ENCODE peak calls at places on chromosomes 3 and 15, in nine cellular contexts. N is GM13976, G is foreskin fibroblast, P is Caco-2, L is fibroblast of the aortic adventitia, X is thyroid gland, E is neural progenitor cell, J is MCF 10A, V is fibroblast of lung. D is an unnamed sample.

GRCh38 chr3:119237299-119237698 is 3.4 kb downstream of the B4GALT4 start:
- DNase-seq in X (no peak), P (no peak), G (no peak), L (peak), J (no peak), N (no peak), E (no peak), V (no peak), D (no peak)

GRCh38 chr3:127760361-127760760 is 62.0 kb downstream of the MGLL start:
- DNase-seq in P (no peak), G (no peak), L (no peak), E (no peak), N (no peak), X (no peak), J (no peak), V (no peak), D (no peak)

GRCh38 chr3:155435821-155436220 is 142.3 kb upstream of the STRIT1 start:
- DNase-seq in N (no peak), L (no peak), E (no peak), P (no peak), G (peak), X (no peak), V (no peak), J (no peak), D (no peak)

GRCh38 chr15:36880913-36881290 is 219.4 kb downstream of the MEIS2 start:
- DNase-seq in X (no peak), N (no peak), L (no peak), G (no peak), P (no peak), J (no peak), E (no peak), V (no peak), D (no peak)

GRCh38 chr15:96324192-96324895 is 6.2 kb upstream of the NR2F2 start:
- DNase-seq in X (no peak), J (no peak), E (peak), L (no peak), G (no peak), N (no peak), P (peak), V (peak), D (peak)

GRCh38 chr3:29940759-29941319 is 660.0 kb downstream of the RBMS3 start:
- DNase-seq in E (no peak), G (no peak), X (no peak), L (no peak), P (no peak), N (no peak), J (no peak), V (no peak), D (no peak)

GRCh38 chr3:25047058-25047457 is 381.0 kb upstream of the RARB start:
- DNase-seq in J (peak), L (no peak), E (no peak), P (no peak), X (no peak), N (no peak), V (peak), G (no peak), D (no peak)

GRCh38 chr3:141877911-141878310 is 1.5 kb downstream of the ATP1B3 start:
- DNase-seq in G (no peak), L (peak), E (peak), N (no peak), P (no peak), J (peak), X (no peak), V (peak), D (no peak)

GRCh38 chr3:127779747-127780146 is 42.6 kb downstream of the MGLL start:
- DNase-seq in N (peak), G (no peak), P (no peak), V (no peak), L (peak), J (peak), E (no peak), X (no peak), D (peak)

GRCh38 chr15:38182900-38183299 is 69.7 kb upstream of the SPRED1 start:
- DNase-seq in P (no peak), E (no peak), X (no peak), V (no peak), J (no peak), L (no peak), N (no peak), G (no peak), D (no peak)

GRCh38 chr15:25250906-25251622 is 187.8 kb downstream of the UBE3A start:
- DNase-seq in L (no peak), J (no peak), V (no peak), E (no peak), G (no peak), N (peak), X (no peak), P (peak), D (no peak)

GRCh38 chr3:23916152-23916885 is 471 bp downstream of the NKIRAS1 start:
- DNase-seq in V (no peak), G (no peak), N (no peak), J (no peak), L (peak), E (no peak), P (no peak), X (no peak), D (no peak)

GRCh38 chr3:123792473-123793201 is 91.5 kb downstream of the MYLK start:
- DNase-seq in E (no peak), J (no peak), N (no peak), L (no peak), G (peak), X (no peak), P (no peak), V (peak), D (no peak)

GRCh38 chr3:6528951-6529350 is 332.0 kb upstream of the GRM7 start:
- DNase-seq in X (no peak), E (no peak), V (no peak), J (no peak), N (no peak), G (no peak), P (no peak), L (no peak), D (no peak)

GRCh38 chr3:65875395-65876027 is 163.2 kb downstream of the MAGI1 start:
- DNase-seq in J (no peak), X (no peak), L (no peak), E (no peak), N (no peak), P (no peak), V (no peak), G (no peak), D (no peak)

GRCh38 chr15:89649716-89650115 is 5.6 kb downstream of the KIF7 start:
- DNase-seq in X (no peak), G (no peak), L (no peak), E (no peak), N (no peak), J (no peak), V (no peak), P (no peak), D (no peak)

GRCh38 chr3:89571298-89571697 is 463.9 kb downstream of the EPHA3 start:
- DNase-seq in E (no peak), G (no peak), V (peak), X (no peak), N (no peak), P (no peak), J (no peak), L (no peak), D (no peak)

GRCh38 chr15:42151012-42151615 is 5.3 kb downstream of the PLA2G4F start:
- DNase-seq in X (no peak), N (no peak), P (peak), G (no peak), V (no peak), E (no peak), L (no peak), J (no peak), D (no peak)

GRCh38 chr15:85772668-85773067 is 22.1 kb downstream of the KLHL25 start:
- DNase-seq in G (no peak), N (no peak), L (no peak), V (no peak), X (no peak), P (no peak), E (no peak), J (peak), D (no peak)

GRCh38 chr3:52531636-52532516 is 1.8 kb downstream of the NT5DC2 start:
- DNase-seq in E (peak), N (no peak), J (no peak), L (no peak), V (no peak), P (no peak), G (no peak), X (no peak), D (peak)

GRCh38 chr3:5650303-5650702 is 462.8 kb downstream of the EDEM1 start:
- DNase-seq in P (no peak), G (no peak), N (no peak), J (no peak), E (no peak), V (no peak), L (no peak), X (no peak), D (no peak)

GRCh38 chr3:189270248-189270832 is 98.6 kb downstream of the TPRG1 start:
- DNase-seq in N (no peak), V (peak), X (peak), J (peak), G (peak), L (peak), E (peak), P (peak), D (peak)

GRCh38 chr3:45480218-45480617 is 91.8 kb downstream of the LARS2 start:
- DNase-seq in G (no peak), X (peak), N (no peak), J (no peak), V (no peak), E (no peak), L (peak), P (peak), D (no peak)

GRCh38 chr3:12143949-12144504 is 14.7 kb downstream of the TIMP4 start:
- DNase-seq in L (peak), N (no peak), P (no peak), G (peak), V (peak), E (no peak), X (peak), J (peak), D (no peak)

GRCh38 chr3:109440353-109440752 is 103.0 kb upstream of the DPPA4 start:
- DNase-seq in N (no peak), J (no peak), L (no peak), E (peak), X (no peak), V (no peak), G (no peak), P (no peak), D (no peak)

GRCh38 chr15:62382046-62382445 is 217.0 kb upstream of the C2CD4B start:
- DNase-seq in N (no peak), X (no peak), P (no peak), E (no peak), J (no peak), L (no peak), V (no peak), G (no peak), D (no peak)

GRCh38 chr15:58077427-58077826 is 11.9 kb upstream of the ALDH1A2 start:
- DNase-seq in V (no peak), X (no peak), N (peak), E (peak), J (peak), P (no peak), G (no peak), L (no peak), D (no peak)
- TF ChIP-seq CTCF in V (no peak), X (peak), N (no peak), E (peak), J (peak), P (no peak), G (no peak), L (no peak), D (no peak)

GRCh38 chr3:169739067-169739466 is 25.8 kb downstream of the TERC start:
- DNase-seq in L (no peak), N (no peak), X (no peak), E (no peak), V (no peak), J (no peak), P (no peak), G (no peak), D (no peak)

GRCh38 chr3:169748670-169749069 is 16.2 kb downstream of the TERC start:
- DNase-seq in J (peak), G (no peak), P (no peak), V (no peak), X (no peak), L (no peak), E (no peak), N (no peak), D (no peak)

GRCh38 chr3:169746924-169747323 is 17.9 kb downstream of the TERC start:
- DNase-seq in E (no peak), N (no peak), J (no peak), G (no peak), V (no peak), P (no peak), X (no peak), L (no peak), D (no peak)

DNA sequence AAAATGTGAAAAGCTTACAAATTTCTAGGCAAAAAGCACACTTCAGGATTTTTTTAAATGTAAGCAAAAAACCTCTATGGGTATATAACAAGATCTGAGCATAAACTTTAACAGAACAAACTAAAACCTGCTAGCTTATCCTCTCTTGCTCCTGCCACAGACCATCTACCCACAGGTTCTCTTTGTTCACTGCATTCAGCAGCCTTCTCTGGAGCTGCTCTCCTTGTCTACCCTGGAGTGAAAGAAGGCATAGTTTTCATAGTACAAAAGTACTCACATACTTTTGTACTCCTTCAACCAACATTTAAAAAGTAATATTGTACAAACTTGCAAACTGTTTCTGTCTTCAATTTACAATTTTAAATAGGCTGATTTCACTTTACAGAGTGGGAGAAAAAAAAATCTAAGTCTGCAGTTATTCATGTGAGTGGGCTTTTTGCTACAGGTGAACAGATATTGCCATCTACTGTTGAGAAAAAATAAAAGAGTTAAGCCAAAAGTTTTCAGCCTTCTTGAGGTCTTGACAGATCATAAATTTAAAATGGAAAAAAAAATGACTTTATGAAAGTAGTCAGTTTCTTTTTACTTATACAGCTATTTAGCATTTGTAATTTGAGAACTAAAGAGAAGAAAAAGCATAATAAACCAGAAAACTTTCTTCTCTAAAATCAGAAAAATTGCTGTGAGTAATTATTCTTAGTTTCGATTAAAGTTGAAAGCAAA is 20.4 kb downstream of the TERC start:
- DNase-seq in L (peak), E (peak), J (no peak), P (no peak), G (no peak), V (peak), N (no peak), X (no peak), D (no peak)
- TF ChIP-seq CTCF in L (peak), E (peak), J (peak), P (peak), G (no peak), V (peak), N (peak), X (peak), D (peak)

GRCh38 chr3:160928183-160928718 is 172.2 kb downstream of the PPM1L start:
- DNase-seq in L (no peak), P (no peak), N (peak), V (no peak), X (no peak), E (no peak), G (no peak), J (peak), D (no peak)
- TF ChIP-seq CTCF in L (no peak), P (no peak), N (peak), V (no peak), X (no peak), E (peak), G (no peak), J (no peak), D (no peak)

GRCh38 chr15:92954578-92954977 is 54.5 kb downstream of the CHD2 start:
- DNase-seq in X (no peak), G (no peak), V (no peak), J (peak), E (peak), P (no peak), L (no peak), N (no peak), D (no peak)

GRCh38 chr15:92953569-92953968 is 53.4 kb downstream of the CHD2 start:
- DNase-seq in P (no peak), L (no peak), V (no peak), G (no peak), X (no peak), N (no peak), E (no peak), J (no peak), D (no peak)

GRCh38 chr15:92952451-92952850 is 52.3 kb downstream of the CHD2 start:
- DNase-seq in G (no peak), L (no peak), J (no peak), P (no peak), E (no peak), V (no peak), X (no peak), N (no peak), D (no peak)

GRCh38 chr15:92955706-92956105 is 55.6 kb downstream of the CHD2 start:
- DNase-seq in V (no peak), X (no peak), E (no peak), N (no peak), J (no peak), P (no peak), G (no peak), L (no peak), D (no peak)

GRCh38 chr15:92953997-92954396 is 53.9 kb downstream of the CHD2 start:
- DNase-seq in L (no peak), X (no peak), P (no peak), V (no peak), N (no peak), J (no peak), E (no peak), G (no peak), D (no peak)
- TF ChIP-seq CTCF in L (no peak), X (no peak), P (no peak), V (no peak), N (no peak), J (no peak), E (no peak), G (no peak), D (no peak)

GRCh38 chr15:78538358-78538757 is 1.9 kb upstream of the PSMA4 start:
- DNase-seq in G (no peak), E (no peak), N (no peak), X (no peak), J (no peak), P (no peak), L (no peak), V (no peak), D (no peak)

GRCh38 chr15:78540955-78541743 is 905 bp downstream of the PSMA4 start:
- DNase-seq in P (no peak), E (no peak), N (peak), L (peak), V (peak), G (no peak), X (no peak), J (peak), D (peak)

GRCh38 chr15:78542647-78543046 is 2.4 kb downstream of the PSMA4 start:
- DNase-seq in G (no peak), X (no peak), L (no peak), J (no peak), N (no peak), V (no peak), P (no peak), E (no peak), D (no peak)

GRCh38 chr15:78541744-78542034 is 1.4 kb downstream of the PSMA4 start:
- DNase-seq in N (no peak), G (no peak), J (no peak), X (no peak), E (no peak), P (no peak), L (no peak), V (no peak), D (no peak)

DNA sequence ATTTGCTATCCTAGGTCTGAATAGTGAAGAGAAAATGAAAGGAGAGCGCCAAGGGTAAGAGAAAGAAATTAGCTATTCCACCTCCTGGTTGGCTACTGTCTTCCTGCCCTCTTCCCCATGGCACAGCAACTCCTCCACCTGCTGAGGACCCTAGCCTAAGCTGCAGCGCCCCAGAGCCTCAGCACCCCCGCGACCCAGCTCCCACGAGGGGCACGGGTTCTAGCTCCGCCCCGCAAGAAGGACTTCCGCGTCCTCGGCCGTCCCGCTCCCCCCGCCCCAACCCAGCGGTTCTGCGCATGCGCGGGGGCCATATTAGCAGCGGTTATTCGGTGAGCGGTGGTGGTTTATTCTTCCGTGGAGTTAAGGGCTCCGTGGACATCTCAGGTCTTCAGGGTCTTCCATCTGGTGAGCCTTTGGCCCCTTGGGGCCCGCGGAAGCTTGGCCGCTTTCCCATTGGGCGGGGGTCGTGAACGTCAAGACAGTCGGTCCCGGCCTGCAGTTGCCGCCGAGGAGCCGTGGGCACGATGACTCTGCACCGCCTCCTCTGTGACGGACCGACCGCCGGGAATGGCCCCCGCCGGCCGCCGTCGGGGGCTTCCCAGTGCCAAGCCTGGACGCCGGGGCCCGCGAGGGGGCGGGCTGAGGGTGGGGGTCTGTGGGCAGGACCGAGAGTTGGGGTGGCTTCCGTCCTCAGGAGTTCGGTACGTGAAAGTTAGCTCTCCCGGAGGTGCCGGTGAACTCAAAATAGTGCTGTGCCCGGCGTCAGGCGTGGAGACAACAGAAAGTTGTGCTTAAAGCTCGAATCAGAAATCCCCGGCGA is at the start of gene PSMA4:
- DNase-seq in E (peak), G (peak), V (peak), L (peak), N (peak), X (peak), P (peak), J (peak), D (peak)
- TF ChIP-seq CTCF in E (peak), G (no peak), V (no peak), L (peak), N (no peak), X (peak), P (no peak), J (no peak), D (no peak)

GRCh38 chr3:169512991-169513390 is 150.5 kb downstream of the MECOM start:
- DNase-seq in G (no peak), E (no peak), X (no peak), V (no peak), P (no peak), J (no peak), N (no peak), L (no peak), D (no peak)
- TF ChIP-seq CTCF in G (no peak), E (no peak), X (no peak), V (no peak), P (no peak), J (no peak), N (no peak), L (no peak), D (no peak)

GRCh38 chr15:100836501-100836900 is 43.1 kb upstream of the ALDH1A3 start:
- DNase-seq in V (no peak), G (no peak), L (peak), X (no peak), E (no peak), P (no peak), J (no peak), N (no peak), D (no peak)
- TF ChIP-seq CTCF in V (no peak), G (no peak), L (no peak), X (no peak), E (no peak), P (no peak), J (no peak), N (no peak), D (no peak)

GRCh38 chr3:72270730-72271129 is 485.8 kb upstream of the PROK2 start:
- DNase-seq in G (no peak), E (no peak), P (no peak), N (no peak), J (no peak), X (no peak), L (no peak), V (peak), D (no peak)

GRCh38 chr3:72271923-72272322 is 487.0 kb upstream of the PROK2 start:
- DNase-seq in L (no peak), P (no peak), V (no peak), X (no peak), G (no peak), J (no peak), N (no peak), E (no peak), D (no peak)

GRCh38 chr3:72273615-72274014 is 488.7 kb upstream of the PROK2 start:
- DNase-seq in P (peak), L (peak), E (peak), V (peak), J (no peak), G (peak), X (no peak), N (no peak), D (no peak)

GRCh38 chr3:72271215-72271614 is 486.3 kb upstream of the PROK2 start:
- DNase-seq in E (no peak), L (no peak), P (no peak), G (no peak), V (peak), J (no peak), X (no peak), N (no peak), D (no peak)

DNA sequence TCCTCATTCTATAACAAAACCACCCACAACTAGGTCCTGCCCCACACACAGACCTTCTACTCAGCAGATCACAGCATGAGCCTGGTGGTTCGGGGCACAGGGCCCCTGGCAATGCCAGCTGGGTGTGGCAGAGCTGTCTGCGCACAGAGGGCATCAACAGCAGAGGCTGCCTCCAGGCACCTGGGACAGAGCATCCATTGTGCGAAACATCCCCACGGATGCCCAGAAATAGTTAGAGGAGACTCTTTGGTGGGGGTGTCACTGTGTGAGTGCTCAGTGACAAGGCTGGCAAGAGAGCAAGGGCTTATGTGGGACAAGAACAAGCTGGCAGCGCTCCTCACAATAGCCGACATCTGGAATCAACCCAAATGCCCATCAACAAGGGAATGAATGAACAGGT is 487.4 kb upstream of the PROK2 start:
- DNase-seq in L (no peak), P (no peak), E (no peak), N (no peak), X (no peak), G (no peak), J (no peak), V (no peak), D (no peak)
- TF ChIP-seq CTCF in L (no peak), P (no peak), E (no peak), N (no peak), X (no peak), G (no peak), J (no peak), V (no peak), D (no peak)